ENCODE peak calls at places on chromosomes 16 and 17, in seven cellular contexts. I is activated naive CD8-positive, alpha-beta T cell treated with anti-CD3 and anti-CD28 coated beads, Interleukin-2, amount 50 U/mL, for 24 hours; W is retina; E is progenitor cell of endocrine pancreas; K is astrocyte of the spinal cord; Z is T-helper 22 cell; A is BJ. N is an unnamed sample.
A peak's percentile ranks its signal among the peaks of the same experiment; 100 is the strongest.

GRCh38 chr17:57645950-57646686 is 99.0 kb downstream of the CCDC182 start:
- DNase-seq in I (no peak), W (no peak), E (no peak), K (no peak), Z (no peak), A (no peak), N (peak; percentile 84)

GRCh38 chr16:3729161-3730112 is 12.1 kb upstream of the TRAP1 start:
- DNase-seq in I (no peak), W (no peak), E (no peak), K (no peak), Z (no peak), A (no peak), N (no peak)

GRCh38 chr16:89949121-89949742 is 677 bp downstream of the DEF8 start:
- DNase-seq in I (no peak), W (no peak), E (no peak), K (no peak), Z (no peak), A (no peak), N (no peak)

GRCh38 chr16:57531635-57532220 is 4.6 kb downstream of the CCDC102A start:
- DNase-seq in I (no peak), W (no peak), E (no peak), K (no peak), Z (no peak), A (no peak), N (peak; percentile 49)

GRCh38 chr16:30761427-30761927 is 385 bp downstream of the CFAP119 start:
- DNase-seq in I (peak; percentile 62), W (no peak), E (peak; percentile 23), K (peak; percentile 22), Z (peak; percentile 23), A (no peak), N (peak; percentile 68)

GRCh38 chr16:9048302-9048700 is 43.1 kb upstream of the HAPSTR1 start:
- DNase-seq in I (no peak), W (no peak), E (no peak), K (no peak), Z (no peak), A (no peak), N (no peak)

GRCh38 chr17:74992223-74992622 is 4.8 kb downstream of the CDR2L start:
- DNase-seq in I (no peak), W (no peak), E (no peak), K (no peak), Z (no peak), A (no peak), N (no peak)

GRCh38 chr16:85594621-85595298 is 18.4 kb upstream of the GSE1 start:
- DNase-seq in I (no peak), W (no peak), E (no peak), K (no peak), Z (no peak), A (no peak), N (no peak)

GRCh38 chr17:1916339-1916738 is 86.5 kb downstream of the RPA1 start:
- DNase-seq in I (no peak), W (no peak), E (no peak), K (no peak), Z (no peak), A (no peak), N (no peak)